ENCODE peak calls at places on chromosome 15, in eight cellular contexts. One of them, this sample, is unnamed.
A peak's percentile ranks its signal among the peaks of the same experiment; 100 is the strongest.

GRCh38 chr15:90598053-90598577 is 68.4 kb downstream of the CRTC3 start:
- DNase-seq in SK-N-SH: no peak
- DNase-seq in spleen: peak; percentile 81
- DNase-seq in transverse colon: peak; percentile 79
- DNase-seq in stomach: peak; percentile 79
- DNase-seq in suprapubic skin: peak; percentile 82
- DNase-seq in GM12878: peak; percentile 46
- DNase-seq in HepG2: peak; percentile 40
- DNase-seq in this sample: no peak

GRCh38 chr15:88542342-88542733 is 4.1 kb downstream of the DET1 start:
- DNase-seq in SK-N-SH: no peak
- DNase-seq in spleen: no peak
- DNase-seq in transverse colon: peak; percentile 13
- DNase-seq in stomach: no peak
- DNase-seq in suprapubic skin: no peak
- DNase-seq in GM12878: no peak
- DNase-seq in HepG2: no peak
- DNase-seq in this sample: no peak

GRCh38 chr15:31365655-31366127 is 39.1 kb downstream of the KLF13 start:
- DNase-seq in SK-N-SH: peak; percentile 78
- DNase-seq in spleen: peak; percentile 98
- DNase-seq in transverse colon: peak; percentile 96
- DNase-seq in stomach: peak; percentile 97
- DNase-seq in suprapubic skin: peak; percentile 98
- DNase-seq in GM12878: no peak
- DNase-seq in HepG2: no peak
- DNase-seq in this sample: no peak

GRCh38 chr15:55846108-55846707 is 103.3 kb upstream of the PRTG start:
- DNase-seq in SK-N-SH: peak; percentile 65
- DNase-seq in spleen: no peak
- DNase-seq in transverse colon: peak; percentile 23
- DNase-seq in stomach: no peak
- DNase-seq in suprapubic skin: no peak
- DNase-seq in GM12878: peak; percentile 35
- DNase-seq in HepG2: peak; percentile 69
- DNase-seq in this sample: no peak

GRCh38 chr15:80565398-80565797 is 129.7 kb upstream of the ABHD17C start:
- DNase-seq in SK-N-SH: no peak
- DNase-seq in spleen: no peak
- DNase-seq in transverse colon: no peak
- DNase-seq in stomach: no peak
- DNase-seq in suprapubic skin: no peak
- DNase-seq in GM12878: no peak
- DNase-seq in HepG2: no peak
- DNase-seq in this sample: no peak

GRCh38 chr15:99507016-99507731 is 58.6 kb upstream of the MEF2A start:
- DNase-seq in SK-N-SH: peak; percentile 72
- DNase-seq in spleen: peak; percentile 70
- DNase-seq in transverse colon: no peak
- DNase-seq in stomach: no peak
- DNase-seq in suprapubic skin: no peak
- DNase-seq in GM12878: no peak
- DNase-seq in HepG2: peak; percentile 21
- DNase-seq in this sample: no peak

GRCh38 chr15:65476942-65477341 is 40.5 kb downstream of the DPP8 start:
- DNase-seq in SK-N-SH: no peak
- DNase-seq in spleen: no peak
- DNase-seq in transverse colon: no peak
- DNase-seq in stomach: no peak
- DNase-seq in suprapubic skin: no peak
- DNase-seq in GM12878: no peak
- DNase-seq in HepG2: no peak
- DNase-seq in this sample: no peak

GRCh38 chr15:60973637-60974415 is 255.3 kb downstream of the RORA start:
- DNase-seq in SK-N-SH: no peak
- DNase-seq in spleen: no peak
- DNase-seq in transverse colon: no peak
- DNase-seq in stomach: no peak
- DNase-seq in suprapubic skin: no peak
- DNase-seq in GM12878: no peak
- DNase-seq in HepG2: no peak
- DNase-seq in this sample: no peak

GRCh38 chr15:66775127-66776105 is 73.4 kb downstream of the SMAD6 start:
- DNase-seq in SK-N-SH: peak; percentile 60
- DNase-seq in spleen: peak; percentile 35
- DNase-seq in transverse colon: no peak
- DNase-seq in stomach: no peak
- DNase-seq in suprapubic skin: no peak
- DNase-seq in GM12878: no peak
- DNase-seq in HepG2: no peak
- DNase-seq in this sample: no peak

GRCh38 chr15:72368895-72369294 is 6.9 kb downstream of the HEXA start:
- DNase-seq in SK-N-SH: no peak
- DNase-seq in spleen: no peak
- DNase-seq in transverse colon: peak; percentile 21
- DNase-seq in stomach: peak; percentile 38
- DNase-seq in suprapubic skin: no peak
- DNase-seq in GM12878: no peak
- DNase-seq in HepG2: no peak
- DNase-seq in this sample: no peak

GRCh38 chr15:58057559-58057958 is 8.0 kb downstream of the ALDH1A2 start:
- DNase-seq in SK-N-SH: no peak
- DNase-seq in spleen: no peak
- DNase-seq in transverse colon: no peak
- DNase-seq in stomach: no peak
- DNase-seq in suprapubic skin: no peak
- DNase-seq in GM12878: no peak
- DNase-seq in HepG2: no peak
- DNase-seq in this sample: no peak

GRCh38 chr15:90184786-90185704 is 16.1 kb upstream of the SEMA4B start:
- DNase-seq in SK-N-SH: peak; percentile 93
- DNase-seq in spleen: peak; percentile 95
- DNase-seq in transverse colon: peak; percentile 81
- DNase-seq in stomach: peak; percentile 74
- DNase-seq in suprapubic skin: no peak
- DNase-seq in GM12878: no peak
- DNase-seq in HepG2: peak; percentile 54
- DNase-seq in this sample: no peak

GRCh38 chr15:75647370-75648155 is at the start of gene SNX33:
- DNase-seq in SK-N-SH: peak; percentile 94
- DNase-seq in spleen: peak; percentile 89
- DNase-seq in transverse colon: peak; percentile 84
- DNase-seq in stomach: peak; percentile 82
- DNase-seq in suprapubic skin: peak; percentile 92
- DNase-seq in GM12878: no peak
- DNase-seq in HepG2: peak; percentile 78
- DNase-seq in this sample: peak; percentile 91

GRCh38 chr15:73711526-73711925 is 27.3 kb downstream of the CD276 start:
- DNase-seq in SK-N-SH: no peak
- DNase-seq in spleen: no peak
- DNase-seq in transverse colon: no peak
- DNase-seq in stomach: no peak
- DNase-seq in suprapubic skin: no peak
- DNase-seq in GM12878: no peak
- DNase-seq in HepG2: no peak
- DNase-seq in this sample: no peak

GRCh38 chr15:73709671-73710070 is 25.5 kb downstream of the CD276 start:
- DNase-seq in SK-N-SH: no peak
- DNase-seq in spleen: no peak
- DNase-seq in transverse colon: peak; percentile 47
- DNase-seq in stomach: no peak
- DNase-seq in suprapubic skin: no peak
- DNase-seq in GM12878: no peak
- DNase-seq in HepG2: no peak
- DNase-seq in this sample: no peak

GRCh38 chr15:73708691-73709090 is 24.5 kb downstream of the CD276 start:
- DNase-seq in SK-N-SH: no peak
- DNase-seq in spleen: no peak
- DNase-seq in transverse colon: no peak
- DNase-seq in stomach: no peak
- DNase-seq in suprapubic skin: no peak
- DNase-seq in GM12878: no peak
- DNase-seq in HepG2: no peak
- DNase-seq in this sample: no peak

GRCh38 chr15:73710321-73710720 is 26.1 kb downstream of the CD276 start:
- DNase-seq in SK-N-SH: no peak
- DNase-seq in spleen: no peak
- DNase-seq in transverse colon: no peak
- DNase-seq in stomach: no peak
- DNase-seq in suprapubic skin: no peak
- DNase-seq in GM12878: no peak
- DNase-seq in HepG2: no peak
- DNase-seq in this sample: no peak

GRCh38 chr15:73709241-73709640 is 25.1 kb downstream of the CD276 start:
- DNase-seq in SK-N-SH: no peak
- DNase-seq in spleen: no peak
- DNase-seq in transverse colon: no peak
- DNase-seq in stomach: no peak
- DNase-seq in suprapubic skin: no peak
- DNase-seq in GM12878: no peak
- DNase-seq in HepG2: no peak
- DNase-seq in this sample: no peak
- H3K36me3 ChIP-seq in SK-N-SH: peaks cover 80% of the 10 kb centered on the region
- H3K36me3 ChIP-seq in spleen: peaks cover 75% of the 10 kb centered on the region
- H3K36me3 ChIP-seq in transverse colon: no peaks in the 10 kb centered on the region
- H3K36me3 ChIP-seq in stomach: peaks cover 94% of the 10 kb centered on the region
- H3K36me3 ChIP-seq in suprapubic skin: peaks cover 82% of the 10 kb centered on the region
- H3K36me3 ChIP-seq in GM12878: no peaks in the 10 kb centered on the region
- H3K36me3 ChIP-seq in HepG2: peaks cover 11% of the 10 kb centered on the region
- H3K36me3 ChIP-seq in this sample: peaks cover 45% of the 10 kb centered on the region

GRCh38 chr15:35753486-35753885 is 207.5 kb upstream of the DPH6 start:
- DNase-seq in SK-N-SH: no peak
- DNase-seq in spleen: no peak
- DNase-seq in transverse colon: no peak
- DNase-seq in stomach: no peak
- DNase-seq in suprapubic skin: no peak
- DNase-seq in GM12878: no peak
- DNase-seq in HepG2: no peak
- DNase-seq in this sample: no peak
- TF ChIP-seq POLR2AphosphoS5 in SK-N-SH: no peak
- TF ChIP-seq POLR2AphosphoS5 in spleen: no peak
- TF ChIP-seq POLR2AphosphoS5 in transverse colon: no peak
- TF ChIP-seq POLR2AphosphoS5 in stomach: no peak
- TF ChIP-seq POLR2AphosphoS5 in suprapubic skin: no peak
- TF ChIP-seq POLR2AphosphoS5 in GM12878: no peak
- TF ChIP-seq POLR2AphosphoS5 in HepG2: no peak
- TF ChIP-seq POLR2AphosphoS5 in this sample: no peak

DNA sequence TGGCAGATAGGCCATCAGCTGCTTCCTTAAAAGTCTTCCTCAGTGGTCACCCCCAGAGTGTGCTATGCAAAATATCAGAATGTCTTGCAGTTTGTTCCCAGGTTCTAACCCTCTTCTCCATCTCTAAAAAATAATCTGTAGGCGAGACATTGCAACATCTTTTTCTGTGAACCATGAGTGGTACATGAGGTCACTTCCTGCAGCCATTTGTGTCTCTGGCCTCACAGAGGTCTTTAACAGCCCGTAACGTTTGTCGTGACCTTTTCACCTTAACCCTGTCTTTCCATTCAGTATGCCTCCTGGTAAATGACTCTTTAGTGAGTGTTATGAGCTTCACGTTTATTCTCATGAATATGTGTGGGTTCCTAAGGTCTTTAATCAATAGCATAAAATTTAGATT is 145.4 kb downstream of the KLHL25 start:
- DNase-seq in SK-N-SH: no peak
- DNase-seq in spleen: no peak
- DNase-seq in transverse colon: no peak
- DNase-seq in stomach: no peak
- DNase-seq in suprapubic skin: no peak
- DNase-seq in GM12878: no peak
- DNase-seq in HepG2: peak; percentile 74
- DNase-seq in this sample: no peak
- H3K36me3 ChIP-seq in SK-N-SH: peaks cover 3% of the 10 kb centered on the region
- H3K36me3 ChIP-seq in spleen: peaks cover 86% of the 10 kb centered on the region
- H3K36me3 ChIP-seq in transverse colon: no peaks in the 10 kb centered on the region
- H3K36me3 ChIP-seq in stomach: peaks cover 75% of the 10 kb centered on the region
- H3K36me3 ChIP-seq in suprapubic skin: peaks cover 42% of the 10 kb centered on the region
- H3K36me3 ChIP-seq in GM12878: no peaks in the 10 kb centered on the region
- H3K36me3 ChIP-seq in HepG2: peaks cover 2% of the 10 kb centered on the region
- H3K36me3 ChIP-seq in this sample: peaks cover 24% of the 10 kb centered on the region

GRCh38 chr15:63940956-63941620 is 105.2 kb downstream of the DAPK2 start:
- DNase-seq in SK-N-SH: peak; percentile 48
- DNase-seq in spleen: no peak
- DNase-seq in transverse colon: no peak
- DNase-seq in stomach: no peak
- DNase-seq in suprapubic skin: no peak
- DNase-seq in GM12878: no peak
- DNase-seq in HepG2: no peak
- DNase-seq in this sample: peak; percentile 47

GRCh38 chr15:63938486-63939061 is 104.8 kb upstream of the HERC1 start:
- DNase-seq in SK-N-SH: no peak
- DNase-seq in spleen: no peak
- DNase-seq in transverse colon: no peak
- DNase-seq in stomach: no peak
- DNase-seq in suprapubic skin: no peak
- DNase-seq in GM12878: no peak
- DNase-seq in HepG2: no peak
- DNase-seq in this sample: no peak

GRCh38 chr15:63942486-63943365 is 103.6 kb downstream of the DAPK2 start:
- DNase-seq in SK-N-SH: no peak
- DNase-seq in spleen: no peak
- DNase-seq in transverse colon: no peak
- DNase-seq in stomach: no peak
- DNase-seq in suprapubic skin: no peak
- DNase-seq in GM12878: peak; percentile 16
- DNase-seq in HepG2: no peak
- DNase-seq in this sample: no peak

GRCh38 chr15:63941698-63942465 is 104.4 kb downstream of the DAPK2 start:
- DNase-seq in SK-N-SH: no peak
- DNase-seq in spleen: no peak
- DNase-seq in transverse colon: no peak
- DNase-seq in stomach: no peak
- DNase-seq in suprapubic skin: no peak
- DNase-seq in GM12878: no peak
- DNase-seq in HepG2: no peak
- DNase-seq in this sample: peak; percentile 79

GRCh38 chr15:63939531-63940130 is 105.9 kb upstream of the HERC1 start:
- DNase-seq in SK-N-SH: no peak
- DNase-seq in spleen: no peak
- DNase-seq in transverse colon: peak; percentile 50
- DNase-seq in stomach: peak; percentile 37
- DNase-seq in suprapubic skin: no peak
- DNase-seq in GM12878: peak; percentile 15
- DNase-seq in HepG2: peak; percentile 88
- DNase-seq in this sample: no peak
- TF ChIP-seq POLR2AphosphoS5 in SK-N-SH: no peak
- TF ChIP-seq POLR2AphosphoS5 in spleen: peak; percentile 88
- TF ChIP-seq POLR2AphosphoS5 in transverse colon: peak; percentile 22
- TF ChIP-seq POLR2AphosphoS5 in stomach: peak; percentile 74
- TF ChIP-seq POLR2AphosphoS5 in suprapubic skin: no peak
- TF ChIP-seq POLR2AphosphoS5 in GM12878: no peak
- TF ChIP-seq POLR2AphosphoS5 in HepG2: peak; percentile 68
- TF ChIP-seq POLR2AphosphoS5 in this sample: no peak